ENCODE peak calls at places on chromosomes 4 and X, in five cellular contexts. Y is HCEC 1CT; C is stimulated activated CD4-positive, alpha-beta T cell treated with anti-CD3 and anti-CD28 coated beads, Interleukin-2, amount 100 ng/mL, for 48 hours; T is C1 segment of cervical spinal cord; M is SK-N-MC. J is an unnamed sample.

GRCh38 chr4:8639777-8640720 is 47.5 kb downstream of the CPZ start:
- DNase-seq in Y (no peak), C (no peak), T (no peak), M (no peak), J (no peak)

GRCh38 chr4:74874785-74875367 is 58.0 kb upstream of the PARM1 start:
- DNase-seq in Y (peak), C (peak), T (peak), M (peak), J (no peak)

GRCh38 chr4:146577111-146577510 is 55.4 kb upstream of the SLC10A7 start:
- DNase-seq in Y (peak), C (no peak), T (no peak), M (no peak), J (no peak)

GRCh38 chrX:153457136-153457825 is 11.4 kb upstream of the TREX2 start:
- DNase-seq in Y (no peak), C (no peak), T (no peak), M (no peak), J (no peak)

GRCh38 chr4:53015681-53016080 is 153.6 kb downstream of the RASL11B start:
- DNase-seq in Y (peak), C (peak), T (no peak), M (no peak), J (no peak)

GRCh38 chr4:38132140-38132673 is 172.0 kb downstream of the PTTG2 start:
- DNase-seq in Y (peak), C (peak), T (no peak), M (peak), J (no peak)

GRCh38 chr4:86043755-86044592 is 315.9 kb downstream of the MAPK10 start:
- DNase-seq in Y (peak), C (no peak), T (peak), M (no peak), J (no peak)

GRCh38 chr4:111506706-111507105 is 638.5 kb upstream of the FAM241A start:
- DNase-seq in Y (peak), C (no peak), T (no peak), M (no peak), J (no peak)

GRCh38 chr4:1404573-1405248 is 1.5 kb downstream of the NKX1-1 start:
- DNase-seq in Y (no peak), C (no peak), T (no peak), M (no peak), J (no peak)

GRCh38 chr4:76637704-76638361 is 202.8 kb downstream of the SHROOM3 start:
- DNase-seq in Y (no peak), C (no peak), T (no peak), M (no peak), J (no peak)